ENCODE peak calls at places on chromosomes 1 and 21, in five cellular contexts. U is fibroblast of mammary gland, I is fibroblast of lung, M is mucosa of descending colon, C is ovary. W is an unnamed sample.

GRCh38 chr21:26093094-26093493 is 77.5 kb downstream of the APP start:
- DNase-seq in I (peak), U (peak), C (no peak), M (no peak), W (no peak)

GRCh38 chr1:96492236-96492635 is 229.3 kb upstream of the PTBP2 start:
- DNase-seq in M (no peak), C (no peak), I (peak), U (no peak), W (no peak)

GRCh38 chr1:206752481-206752880 is 18.1 kb upstream of the IL19 start:
- DNase-seq in U (no peak), I (no peak), M (no peak), C (no peak), W (no peak)

GRCh38 chr1:65814752-65815151 is 22.1 kb downstream of the PDE4B start:
- DNase-seq in U (no peak), M (no peak), I (no peak), C (no peak), W (no peak)

GRCh38 chr1:87853576-87854351 is 525.1 kb downstream of the LMO4 start:
- DNase-seq in I (peak), C (no peak), U (peak), M (no peak), W (no peak)

GRCh38 chr21:24693779-24694178 is 913.5 kb downstream of the MRPL39 start:
- DNase-seq in C (no peak), U (no peak), I (peak), M (no peak), W (no peak)

GRCh38 chr1:51070011-51070410 is 32.0 kb upstream of the C1orf185 start:
- DNase-seq in I (no peak), C (no peak), U (no peak), M (no peak), W (no peak)

GRCh38 chr1:21898326-21899155 is 38.6 kb downstream of the HSPG2 start:
- DNase-seq in M (no peak), I (no peak), C (no peak), U (peak), W (no peak)

GRCh38 chr1:16076871-16077250 is 3.4 kb upstream of the FAM131C start:
- DNase-seq in M (no peak), I (peak), C (peak), U (peak), W (no peak)

GRCh38 chr1:47753808-47754207 is 243.4 kb downstream of the TRABD2B start:
- DNase-seq in I (no peak), U (no peak), M (no peak), C (no peak), W (no peak)

GRCh38 chr1:17979815-17980214 is 127.8 kb upstream of the IGSF21 start:
- DNase-seq in U (no peak), C (no peak), M (no peak), I (no peak), W (no peak)

GRCh38 chr21:44057960-44058651 is 46.0 kb downstream of the TRAPPC10 start:
- DNase-seq in I (no peak), M (no peak), C (no peak), U (no peak), W (no peak)

GRCh38 chr21:39687069-39687468 is 57.9 kb upstream of the IGSF5 start:
- DNase-seq in M (peak), I (no peak), C (no peak), U (no peak), W (no peak)

GRCh38 chr21:33411949-33412430 is 8.8 kb downstream of the IFNGR2 start:
- DNase-seq in C (no peak), M (peak), I (no peak), U (no peak), W (no peak)

GRCh38 chr1:187197685-187198084 is 368.9 kb downstream of the PLA2G4A start:
- DNase-seq in U (no peak), M (no peak), C (no peak), I (no peak), W (no peak)

GRCh38 chr21:42174173-42174572 is 44.8 kb upstream of the ABCG1 start:
- DNase-seq in C (no peak), M (no peak), U (no peak), I (no peak), W (no peak)

GRCh38 chr1:32246888-32247273 is at the start of gene FAM167B:
- DNase-seq in C (no peak), U (peak), M (no peak), I (peak), W (peak)

GRCh38 chr1:32249831-32250525 is 1.1 kb upstream of the LCK start:
- DNase-seq in I (no peak), M (peak), C (no peak), U (no peak), W (no peak)

GRCh38 chr1:32247452-32247851 is 430 bp downstream of the FAM167B start:
- DNase-seq in M (no peak), U (no peak), I (no peak), C (no peak), W (no peak)

GRCh38 chr1:32247983-32248889 is 1.2 kb downstream of the FAM167B start:
- DNase-seq in I (peak), M (peak), C (peak), U (peak), W (no peak)

GRCh38 chr1:32250893-32251716 is at the start of gene LCK:
- DNase-seq in M (peak), U (no peak), I (no peak), C (no peak), W (no peak)
- H3K4me3 ChIP-seq in M (no peak), U (no peak), I (no peak), C (no peak), W (no peak)

GRCh38 chr1:235838021-235838420 is 28.7 kb downstream of the LYST start:
- DNase-seq in U (no peak), M (no peak), C (no peak), I (no peak), W (no peak)

GRCh38 chr1:235834620-235835019 is 32.1 kb downstream of the LYST start:
- DNase-seq in C (no peak), U (no peak), I (no peak), M (peak), W (no peak)

GRCh38 chr1:235831148-235831547 is 35.6 kb downstream of the LYST start:
- DNase-seq in C (no peak), U (peak), I (peak), M (no peak), W (peak)

GRCh38 chr1:235832011-235832410 is 34.7 kb downstream of the LYST start:
- DNase-seq in I (no peak), U (no peak), M (no peak), C (no peak), W (no peak)

DNA sequence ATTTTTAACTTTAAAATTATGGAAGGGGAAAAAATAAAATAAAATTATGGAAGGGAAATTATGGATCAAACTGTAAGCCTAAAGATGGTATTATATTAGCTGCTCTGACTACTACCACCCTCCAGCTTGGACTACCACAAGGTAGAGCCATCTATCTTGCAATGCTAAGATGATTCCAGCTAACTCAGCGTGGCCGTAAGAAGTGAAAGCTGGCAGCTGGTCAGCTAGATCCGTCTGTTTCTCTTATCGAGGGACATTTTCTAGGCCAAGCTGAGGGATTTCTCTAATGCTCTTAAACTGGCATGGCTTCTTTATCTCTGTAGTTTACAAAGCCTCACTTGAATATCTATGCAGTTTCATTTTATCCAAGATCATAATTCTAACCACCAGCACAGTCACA is 31.5 kb downstream of the LYST start:
- DNase-seq in U (peak), M (peak), C (peak), I (peak), W (no peak)
- TF ChIP-seq CTCF in U (peak), M (no peak), C (no peak), I (no peak), W (no peak)

DNA sequence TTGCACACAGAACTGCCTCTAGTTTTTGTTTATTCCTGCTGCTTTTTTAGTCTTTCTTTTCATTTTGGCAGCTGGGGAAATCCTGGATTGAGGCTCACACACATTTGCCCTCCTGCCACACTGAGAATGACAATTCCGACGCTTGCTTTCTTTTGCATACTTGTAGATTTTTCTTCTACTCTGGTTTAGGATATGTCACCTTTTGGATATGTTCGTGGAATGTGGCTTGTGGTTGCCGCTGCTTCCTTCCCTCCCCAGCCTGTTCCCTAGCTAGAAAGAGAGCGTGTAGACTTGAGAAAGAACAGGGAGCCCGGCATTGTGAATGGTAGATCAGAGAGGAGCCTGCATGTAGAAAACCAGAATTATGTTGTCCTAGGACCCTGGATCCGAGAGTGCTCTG is 56.0 kb downstream of the PEX14 start:
- DNase-seq in I (peak), M (no peak), U (no peak), C (no peak), W (peak)
- H3K4me3 ChIP-seq in I (peak), M (no peak), U (no peak), C (no peak), W (peak)

DNA sequence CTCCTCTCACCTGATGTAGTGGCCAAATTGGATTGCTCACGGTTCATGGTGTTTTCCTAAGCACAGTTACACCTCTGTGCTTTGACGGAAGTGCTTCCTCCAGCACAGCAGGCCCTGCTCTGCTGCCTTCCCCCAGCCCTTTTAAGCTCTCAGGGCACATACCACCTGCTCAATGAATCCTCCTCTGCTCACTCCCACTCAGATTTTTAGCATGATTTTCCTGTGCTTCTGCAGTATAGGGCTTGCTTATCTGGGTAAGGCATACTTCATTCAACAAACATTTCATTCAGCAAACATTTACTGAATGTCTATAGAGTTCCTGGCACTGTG is 74.5 kb upstream of the JUN start:
- DNase-seq in M (no peak), U (no peak), I (no peak), C (no peak), W (no peak)
- TF ChIP-seq CTCF in M (no peak), U (no peak), I (no peak), C (no peak), W (no peak)

DNA sequence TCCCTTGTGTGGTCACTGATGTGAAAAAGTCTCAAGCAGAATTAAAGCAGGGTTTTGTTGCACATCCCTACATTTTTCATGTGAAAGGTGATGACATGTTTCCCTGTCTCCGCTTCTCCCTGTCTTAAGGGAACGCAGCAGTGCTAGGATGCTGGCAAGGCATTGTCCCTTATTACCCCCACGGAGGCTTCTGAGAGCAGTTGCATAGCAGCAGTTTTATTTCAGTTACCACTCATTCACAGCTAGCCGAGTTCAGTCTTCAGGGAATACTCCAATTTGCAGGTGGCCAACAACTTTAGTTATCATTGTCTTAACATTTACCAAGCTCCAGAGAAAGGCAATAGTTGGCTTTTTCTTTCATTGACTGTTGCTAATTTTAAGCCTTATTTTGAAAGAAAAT is 89.1 kb downstream of the CLEC20A start:
- DNase-seq in U (peak), M (no peak), I (peak), C (no peak), W (no peak)
- H3K4me3 ChIP-seq in U (no peak), M (no peak), I (no peak), C (no peak), W (no peak)